ENCODE peak calls at places on chromosomes 13 and 19, in ten cellular contexts. F is cardiac fibroblast; S is GM12878; U is RWPE2; J is heart left ventricle; C is naive thymus-derived CD4-positive, alpha-beta T cell; O is HS-5; M is T-helper 1 cell; L is activated T-cell treated with anti-CD3 and anti-CD28 coated beads for 4 hours; N is colonic mucosa. A is an unnamed sample.

GRCh38 chr13:32124743-32125142 is 93.2 kb downstream of the FRY start:
- DNase-seq in F (no peak), S (no peak), U (no peak), J (no peak), C (no peak), O (no peak), M (no peak), L (no peak), N (no peak), A (no peak)

GRCh38 chr19:46601318-46602224 is at the start of gene CALM3:
- DNase-seq in F (no peak), S (no peak), U (no peak), J (peak), C (no peak), O (no peak), M (no peak), L (no peak), N (no peak), A (no peak)

GRCh38 chr19:1690570-1691307 is 38.3 kb upstream of the TCF3 start:
- DNase-seq in F (no peak), S (no peak), U (no peak), J (no peak), C (no peak), O (no peak), M (peak), L (no peak), N (peak), A (peak)

GRCh38 chr19:54420383-54421168 is 5.3 kb downstream of the TTYH1 start:
- DNase-seq in F (no peak), S (no peak), U (no peak), J (peak), C (no peak), O (no peak), M (no peak), L (no peak), N (no peak), A (no peak)

GRCh38 chr19:56294557-56294956 is 20.1 kb downstream of the ZSCAN5A start:
- DNase-seq in F (peak), S (no peak), U (no peak), J (no peak), C (no peak), O (no peak), M (no peak), L (no peak), N (no peak), A (no peak)

GRCh38 chr19:31154021-31154420 is 195.2 kb downstream of the TSHZ3 start:
- DNase-seq in F (peak), S (no peak), U (peak), J (no peak), C (no peak), O (peak), M (no peak), L (no peak), N (no peak), A (no peak)

GRCh38 chr19:16301999-16302694 is 22.5 kb upstream of the KLF2 start:
- DNase-seq in F (peak), S (no peak), U (no peak), J (no peak), C (no peak), O (no peak), M (no peak), L (no peak), N (no peak), A (no peak)

GRCh38 chr19:39498262-39499081 is at the start of gene DLL3:
- DNase-seq in F (no peak), S (no peak), U (no peak), J (no peak), C (peak), O (no peak), M (no peak), L (no peak), N (no peak), A (no peak)

GRCh38 chr13:75458696-75459422 is 23.1 kb downstream of the TBC1D4 start:
- DNase-seq in F (no peak), S (peak), U (no peak), J (peak), C (no peak), O (no peak), M (no peak), L (no peak), N (peak), A (peak)

GRCh38 chr19:47430041-47430802 is 10.9 kb upstream of the MEIS3 start:
- DNase-seq in F (peak), S (no peak), U (no peak), J (no peak), C (no peak), O (no peak), M (peak), L (no peak), N (peak), A (peak)

GRCh38 chr19:4596033-4596904 is 36.8 kb upstream of the SEMA6B start:
- DNase-seq in F (no peak), S (no peak), U (no peak), J (no peak), C (no peak), O (no peak), M (no peak), L (no peak), N (no peak), A (no peak)

GRCh38 chr19:42132030-42132628 is at the start of gene POU2F2:
- DNase-seq in F (no peak), S (peak), U (no peak), J (peak), C (peak), O (no peak), M (peak), L (peak), N (peak), A (peak)

GRCh38 chr13:107117327-107118012 is 549.5 kb upstream of the ARGLU1 start:
- DNase-seq in F (no peak), S (no peak), U (no peak), J (no peak), C (no peak), O (no peak), M (no peak), L (no peak), N (no peak), A (no peak)

GRCh38 chr13:112434937-112435523 is 58.9 kb downstream of the SPACA7 start:
- DNase-seq in F (no peak), S (no peak), U (no peak), J (no peak), C (no peak), O (no peak), M (no peak), L (no peak), N (no peak), A (no peak)

GRCh38 chr13:28474491-28475134 is 20.3 kb downstream of the FLT1 start:
- DNase-seq in F (no peak), S (no peak), U (no peak), J (no peak), C (no peak), O (no peak), M (no peak), L (no peak), N (no peak), A (no peak)

GRCh38 chr13:50989476-50989875 is 79.9 kb downstream of the RNASEH2B start:
- DNase-seq in F (peak), S (no peak), U (no peak), J (no peak), C (no peak), O (no peak), M (no peak), L (no peak), N (no peak), A (no peak)

GRCh38 chr19:3632739-3633558 is 6.4 kb upstream of the CACTIN start:
- DNase-seq in F (no peak), S (no peak), U (no peak), J (no peak), C (no peak), O (no peak), M (no peak), L (no peak), N (no peak), A (no peak)

GRCh38 chr19:37389234-37389633 is 18.3 kb downstream of the ZNF527 start:
- DNase-seq in F (no peak), S (no peak), U (no peak), J (no peak), C (no peak), O (no peak), M (no peak), L (no peak), N (no peak), A (no peak)

GRCh38 chr13:49272296-49272695 is 24.6 kb downstream of the CDADC1 start:
- DNase-seq in F (no peak), S (no peak), U (no peak), J (no peak), C (no peak), O (no peak), M (no peak), L (no peak), N (no peak), A (no peak)

GRCh38 chr19:54173951-54174817 is 1.2 kb upstream of the TMC4 start:
- DNase-seq in F (no peak), S (no peak), U (no peak), J (no peak), C (no peak), O (no peak), M (no peak), L (no peak), N (no peak), A (no peak)

GRCh38 chr19:48444129-48444932 is 1.5 kb upstream of the GRWD1 start:
- DNase-seq in F (no peak), S (no peak), U (no peak), J (no peak), C (no peak), O (no peak), M (no peak), L (no peak), N (no peak), A (no peak)

GRCh38 chr13:70864731-70865130 is 756.5 kb upstream of the KLHL1 start:
- DNase-seq in F (no peak), S (no peak), U (no peak), J (no peak), C (no peak), O (no peak), M (no peak), L (no peak), N (no peak), A (no peak)